ENCODE peak calls at places on chromosomes 6 and 20, in five cellular contexts. One of them, this sample, is unnamed.

GRCh38 chr6:36914227-36914794 is 28.6 kb downstream of the C6orf89 start:
- ATAC-seq in K562: no peak
- ATAC-seq in upper lobe of left lung: no peak
- ATAC-seq in HepG2: peak
- ATAC-seq in A549: peak
- ATAC-seq in this sample: no peak

GRCh38 chr20:5770987-5771318 is 20.8 kb downstream of the SHLD1 start:
- ATAC-seq in K562: no peak
- ATAC-seq in upper lobe of left lung: no peak
- ATAC-seq in HepG2: no peak
- ATAC-seq in A549: no peak
- ATAC-seq in this sample: no peak

GRCh38 chr20:53081916-53082863 is 110.0 kb downstream of the TSHZ2 start:
- ATAC-seq in K562: no peak
- ATAC-seq in upper lobe of left lung: peak
- ATAC-seq in HepG2: peak
- ATAC-seq in A549: no peak
- ATAC-seq in this sample: no peak

GRCh38 chr20:32192698-32193097 is 14.8 kb downstream of the PLAGL2 start:
- ATAC-seq in K562: no peak
- ATAC-seq in upper lobe of left lung: no peak
- ATAC-seq in HepG2: no peak
- ATAC-seq in A549: no peak
- ATAC-seq in this sample: no peak

GRCh38 chr6:143970827-143971226 is 37.2 kb downstream of the PLAGL1 start:
- ATAC-seq in K562: no peak
- ATAC-seq in upper lobe of left lung: peak
- ATAC-seq in HepG2: no peak
- ATAC-seq in A549: no peak
- ATAC-seq in this sample: peak

GRCh38 chr6:142845624-142846458 is 99.1 kb downstream of the HIVEP2 start:
- ATAC-seq in K562: peak
- ATAC-seq in upper lobe of left lung: peak
- ATAC-seq in HepG2: peak
- ATAC-seq in A549: peak
- ATAC-seq in this sample: peak

GRCh38 chr6:80528115-80528514 is 421.6 kb downstream of the BCKDHB start:
- ATAC-seq in K562: no peak
- ATAC-seq in upper lobe of left lung: peak
- ATAC-seq in HepG2: peak
- ATAC-seq in A549: peak
- ATAC-seq in this sample: no peak

GRCh38 chr6:7115452-7116223 is 7.9 kb downstream of the RREB1 start:
- ATAC-seq in K562: peak
- ATAC-seq in upper lobe of left lung: peak
- ATAC-seq in HepG2: no peak
- ATAC-seq in A549: no peak
- ATAC-seq in this sample: peak

GRCh38 chr20:25283221-25283951 is 35.5 kb downstream of the PYGB start:
- ATAC-seq in K562: no peak
- ATAC-seq in upper lobe of left lung: no peak
- ATAC-seq in HepG2: peak
- ATAC-seq in A549: no peak
- ATAC-seq in this sample: no peak

GRCh38 chr6:157813191-157813590 is 9.9 kb upstream of the SNX9 start:
- ATAC-seq in K562: peak
- ATAC-seq in upper lobe of left lung: peak
- ATAC-seq in HepG2: no peak
- ATAC-seq in A549: no peak
- ATAC-seq in this sample: peak

GRCh38 chr6:157812425-157813171 is 10.4 kb upstream of the SNX9 start:
- ATAC-seq in K562: no peak
- ATAC-seq in upper lobe of left lung: no peak
- ATAC-seq in HepG2: no peak
- ATAC-seq in A549: no peak
- ATAC-seq in this sample: no peak

GRCh38 chr6:157811476-157812173 is 11.4 kb upstream of the SNX9 start:
- ATAC-seq in K562: peak
- ATAC-seq in upper lobe of left lung: no peak
- ATAC-seq in HepG2: no peak
- ATAC-seq in A549: no peak
- ATAC-seq in this sample: no peak

GRCh38 chr6:157814883-157815282 is 8.2 kb upstream of the SNX9 start:
- ATAC-seq in K562: no peak
- ATAC-seq in upper lobe of left lung: peak
- ATAC-seq in HepG2: no peak
- ATAC-seq in A549: no peak
- ATAC-seq in this sample: no peak

GRCh38 chr6:157813757-157814455 is 9.1 kb upstream of the SNX9 start:
- ATAC-seq in K562: no peak
- ATAC-seq in upper lobe of left lung: peak
- ATAC-seq in HepG2: no peak
- ATAC-seq in A549: no peak
- ATAC-seq in this sample: peak
- TF ChIP-seq EP300 in K562: no peak
- TF ChIP-seq EP300 in upper lobe of left lung: no peak
- TF ChIP-seq EP300 in HepG2: no peak
- TF ChIP-seq EP300 in A549: no peak
- TF ChIP-seq EP300 in this sample: no peak

DNA sequence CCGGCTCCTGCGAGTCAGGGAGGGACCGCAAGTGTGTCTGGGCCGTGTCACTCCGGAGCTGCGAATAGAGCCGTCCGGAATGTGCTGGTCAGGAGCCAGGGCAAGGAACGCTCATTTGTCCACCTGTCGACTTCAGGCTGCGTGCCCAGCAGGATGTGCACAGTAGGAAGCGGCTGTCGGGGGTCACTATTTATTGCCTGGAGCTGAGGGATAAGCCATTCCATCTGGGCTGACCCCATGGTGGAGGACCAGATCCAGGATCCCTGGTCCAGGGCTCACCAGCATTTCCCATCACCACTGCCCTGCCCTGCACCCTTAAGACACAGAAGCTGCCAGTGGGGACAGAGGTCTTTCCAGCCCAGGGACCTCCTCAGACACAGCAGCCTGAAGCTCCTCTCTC is 14.7 kb downstream of the NTSR1 start:
- ATAC-seq in K562: no peak
- ATAC-seq in upper lobe of left lung: no peak
- ATAC-seq in HepG2: no peak
- ATAC-seq in A549: no peak
- ATAC-seq in this sample: peak
- H3K27ac ChIP-seq in K562: no peak
- H3K27ac ChIP-seq in upper lobe of left lung: no peak
- H3K27ac ChIP-seq in HepG2: no peak
- H3K27ac ChIP-seq in A549: no peak
- H3K27ac ChIP-seq in this sample: peak

GRCh38 chr20:59230385-59230784 is 66.8 kb downstream of the ZNF831 start:
- ATAC-seq in K562: no peak
- ATAC-seq in upper lobe of left lung: no peak
- ATAC-seq in HepG2: no peak
- ATAC-seq in A549: no peak
- ATAC-seq in this sample: no peak

GRCh38 chr20:59232618-59233017 is 67.8 kb upstream of the EDN3 start:
- ATAC-seq in K562: no peak
- ATAC-seq in upper lobe of left lung: no peak
- ATAC-seq in HepG2: no peak
- ATAC-seq in A549: no peak
- ATAC-seq in this sample: no peak

GRCh38 chr20:59235226-59235625 is 65.2 kb upstream of the EDN3 start:
- ATAC-seq in K562: no peak
- ATAC-seq in upper lobe of left lung: no peak
- ATAC-seq in HepG2: no peak
- ATAC-seq in A549: no peak
- ATAC-seq in this sample: no peak

DNA sequence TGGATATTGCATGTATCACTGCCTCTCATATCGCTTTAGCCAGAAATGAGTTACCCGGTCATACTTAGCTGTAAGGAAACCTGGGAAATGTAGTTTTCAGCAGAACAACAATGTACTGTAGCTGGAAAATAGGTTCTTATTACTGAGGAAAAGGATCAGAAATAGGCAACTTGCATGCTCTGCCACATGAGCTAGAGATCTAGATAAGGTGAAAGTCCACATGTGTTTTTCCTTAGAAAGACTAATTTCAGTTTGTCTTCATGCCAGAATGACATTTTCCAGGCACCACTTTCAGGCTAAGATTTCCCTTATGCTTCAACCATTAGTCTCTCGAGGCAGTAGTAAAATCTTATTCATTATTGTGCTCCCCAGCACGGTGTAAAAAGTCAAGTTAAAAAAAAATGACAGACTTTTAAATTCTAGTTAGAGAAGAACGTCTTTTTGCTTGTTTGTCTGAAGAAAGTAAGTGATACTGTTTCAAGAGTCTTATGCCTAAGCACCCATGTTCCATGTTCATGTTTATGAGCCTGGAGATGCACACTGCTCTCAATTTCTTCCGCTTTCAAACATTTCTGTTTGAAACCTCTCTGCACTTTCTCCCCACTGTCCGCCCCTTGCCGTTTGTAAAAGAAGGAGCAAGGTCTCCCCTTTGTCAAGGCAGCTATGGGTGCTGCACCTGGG is 67.6 kb downstream of the ZNF831 start:
- ATAC-seq in K562: no peak
- ATAC-seq in upper lobe of left lung: no peak
- ATAC-seq in HepG2: no peak
- ATAC-seq in A549: no peak
- ATAC-seq in this sample: no peak
- TF ChIP-seq EP300 in K562: no peak
- TF ChIP-seq EP300 in upper lobe of left lung: no peak
- TF ChIP-seq EP300 in HepG2: no peak
- TF ChIP-seq EP300 in A549: no peak
- TF ChIP-seq EP300 in this sample: no peak

GRCh38 chr6:165573671-165574070 is 89.4 kb downstream of the PDE10A start:
- ATAC-seq in K562: no peak
- ATAC-seq in upper lobe of left lung: peak
- ATAC-seq in HepG2: no peak
- ATAC-seq in A549: peak
- ATAC-seq in this sample: peak
- H3K27ac ChIP-seq in K562: no peak
- H3K27ac ChIP-seq in upper lobe of left lung: no peak
- H3K27ac ChIP-seq in HepG2: no peak
- H3K27ac ChIP-seq in A549: peak
- H3K27ac ChIP-seq in this sample: no peak